ENCODE peak calls at places on chromosomes 11 and 22, in five cellular contexts. D, S, M, I and N are unnamed samples. For H3K4me1, the result is how much of the 10 kb centered on the place peaks cover.

GRCh38 chr22:24120029-24120428 is 61.3 kb upstream of the SUSD2 start:
- DNase-seq in I (no peak), D (no peak), S (no peak), M (no peak), N (no peak)

GRCh38 chr11:858053-858992 is 15.7 kb downstream of the TSPAN4 start:
- DNase-seq in S (no peak), D (no peak), M (no peak), I (no peak), N (no peak)

GRCh38 chr22:32827061-32827602 is 25.6 kb downstream of the TIMP3 start:
- DNase-seq in D (no peak), M (no peak), I (no peak), S (no peak), N (no peak)

GRCh38 chr11:3723014-3723708 is 52.0 kb upstream of the CHRNA10 start:
- DNase-seq in S (no peak), M (no peak), I (no peak), D (no peak), N (peak)

GRCh38 chr11:27720277-27720830 is 20.1 kb upstream of the BDNF start:
- DNase-seq in M (no peak), S (no peak), D (no peak), I (no peak), N (peak)

GRCh38 chr11:95074806-95075563 is 8.3 kb downstream of the SRSF8 start:
- DNase-seq in D (no peak), S (no peak), M (no peak), I (no peak), N (no peak)

GRCh38 chr22:17106785-17107546 is 14.2 kb downstream of the TMEM121B start:
- DNase-seq in I (no peak), S (no peak), M (no peak), D (no peak), N (no peak)

GRCh38 chr11:122706689-122707088 is 51.2 kb downstream of the UBASH3B start:
- DNase-seq in M (no peak), I (no peak), S (no peak), D (no peak), N (peak)

GRCh38 chr11:94706211-94706610 is 61.9 kb upstream of the AMOTL1 start:
- DNase-seq in D (no peak), M (no peak), S (no peak), I (no peak), N (no peak)

GRCh38 chr11:129791515-129791914 is 24.1 kb upstream of the TMEM45B start:
- DNase-seq in S (no peak), M (no peak), D (no peak), I (no peak), N (no peak)

GRCh38 chr22:26979294-26979693 is 321.9 kb downstream of the MIAT start:
- DNase-seq in I (no peak), M (no peak), S (no peak), D (no peak), N (no peak)

GRCh38 chr22:46113910-46114517 is 36.3 kb upstream of the PPARA start:
- DNase-seq in M (no peak), S (no peak), D (no peak), I (no peak), N (no peak)

GRCh38 chr11:48000432-48000831 is 20.1 kb downstream of the PTPRJ start:
- DNase-seq in I (no peak), S (no peak), D (no peak), M (no peak), N (no peak)

GRCh38 chr11:48004456-48004855 is 24.1 kb downstream of the PTPRJ start:
- DNase-seq in S (no peak), I (no peak), M (no peak), D (no peak), N (no peak)

GRCh38 chr11:48003926-48004325 is 23.6 kb downstream of the PTPRJ start:
- DNase-seq in I (no peak), S (no peak), D (no peak), M (no peak), N (no peak)

GRCh38 chr11:48001438-48002021 is 21.2 kb downstream of the PTPRJ start:
- DNase-seq in D (no peak), S (peak), I (no peak), M (no peak), N (no peak)

GRCh38 chr11:48002565-48002964 is 22.2 kb downstream of the PTPRJ start:
- DNase-seq in D (no peak), S (no peak), I (no peak), M (no peak), N (no peak)
- H3K4me1 ChIP-seq in D (half or more), S (half or more), I (half or more), M (under half), N (under half)

DNA sequence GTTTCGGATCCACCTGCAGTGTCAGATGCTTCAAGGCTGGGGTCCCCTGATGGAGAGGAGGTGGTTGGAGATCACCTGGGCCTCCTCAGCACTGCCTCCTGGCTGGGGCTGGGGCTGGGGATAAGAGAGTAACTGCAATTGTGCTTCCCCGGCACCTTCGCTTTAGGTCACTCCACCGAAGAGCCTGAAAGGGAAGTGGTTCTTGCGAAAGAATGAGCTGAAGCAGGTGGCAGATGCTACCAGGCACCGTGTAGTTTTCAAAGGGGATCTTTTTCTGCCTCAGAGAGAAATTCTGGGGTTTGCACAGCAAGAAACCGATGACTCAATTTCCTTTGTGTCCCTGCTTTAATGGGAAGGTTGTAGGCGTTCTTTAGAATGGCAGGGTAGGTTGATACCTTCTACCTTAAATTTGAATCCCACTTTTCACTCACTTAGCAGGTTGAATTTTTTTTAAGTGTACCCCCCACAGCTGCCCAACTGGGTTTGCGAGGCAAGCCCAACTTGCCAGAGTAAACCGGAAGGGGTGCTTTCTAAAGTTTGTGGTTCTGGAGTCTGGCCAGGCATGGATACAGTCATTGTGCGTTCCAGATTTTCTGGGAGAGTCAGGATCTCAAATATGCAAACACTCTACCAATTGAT is 5.3 kb downstream of the CD44 start:
- DNase-seq in I (no peak), M (peak), D (no peak), S (peak), N (peak)
- H3K4me1 ChIP-seq in I (half or more), M (under half), D (half or more), S (half or more), N (half or more)

GRCh38 chr11:134993691-134994243 is 581.7 kb upstream of the B3GAT1 start:
- DNase-seq in I (no peak), S (no peak), M (no peak), D (no peak), N (no peak)
- H3K4me1 ChIP-seq in I (under half), S (under half), M (under half), D (under half), N (under half)

GRCh38 chr11:47132490-47132889 is 44.2 kb downstream of the ARFGAP2 start:
- DNase-seq in I (no peak), M (no peak), D (no peak), S (no peak), N (no peak)
- H3K4me1 ChIP-seq in I (under half), M (under half), D (under half), S (under half), N (under half)

GRCh38 chr11:45846174-45846675 is 1.1 kb upstream of the CRY2 start:
- DNase-seq in D (no peak), S (no peak), M (no peak), I (no peak), N (no peak)

GRCh38 chr11:45847908-45848316 is 637 bp downstream of the CRY2 start:
- DNase-seq in M (peak), I (no peak), D (no peak), S (no peak), N (peak)

GRCh38 chr11:45846974-45847907 is at the start of gene CRY2:
- DNase-seq in I (peak), S (peak), D (peak), M (peak), N (peak)

GRCh38 chr11:45850446-45850845 is 3.2 kb downstream of the CRY2 start:
- DNase-seq in I (no peak), S (no peak), M (no peak), D (no peak), N (no peak)

DNA sequence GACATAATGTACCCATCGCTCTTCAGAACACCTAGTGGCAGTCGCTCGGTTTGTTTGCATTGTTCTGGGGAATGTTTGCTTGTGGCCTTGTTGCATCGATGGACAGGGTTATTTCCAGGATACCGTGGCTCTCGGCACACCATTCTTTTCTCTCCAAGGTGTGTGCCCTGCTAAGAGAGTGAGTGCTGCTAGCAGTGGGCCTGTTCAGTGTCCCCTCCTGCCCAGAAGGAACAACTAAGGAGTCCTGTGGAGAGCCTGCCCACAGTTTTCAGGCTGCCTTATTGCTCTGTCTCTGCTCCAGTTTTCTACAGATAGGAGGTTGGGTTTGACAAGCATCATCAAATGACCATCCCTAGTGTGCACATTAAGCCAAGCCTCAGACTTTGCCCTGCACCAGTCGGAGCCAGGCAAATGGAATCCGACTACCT is 1.4 kb downstream of the CRY2 start:
- DNase-seq in S (no peak), I (no peak), D (no peak), M (no peak), N (no peak)
- H3K4me1 ChIP-seq in S (under half), I (half or more), D (half or more), M (half or more), N (under half)

GRCh38 chr11:65295001-65295400 is 19.7 kb upstream of the CDC42EP2 start:
- DNase-seq in I (no peak), M (no peak), S (no peak), D (no peak), N (no peak)

GRCh38 chr11:65298131-65298535 is 16.5 kb upstream of the CDC42EP2 start:
- DNase-seq in M (no peak), D (no peak), S (no peak), I (no peak), N (no peak)

GRCh38 chr11:65293909-65294381 is 20.7 kb upstream of the CDC42EP2 start:
- DNase-seq in D (no peak), I (no peak), S (no peak), M (no peak), N (no peak)

GRCh38 chr11:65297026-65297667 is 17.5 kb upstream of the CDC42EP2 start:
- DNase-seq in D (no peak), S (no peak), M (no peak), I (no peak), N (no peak)

GRCh38 chr11:65295571-65296338 is 18.9 kb upstream of the CDC42EP2 start:
- DNase-seq in D (no peak), I (no peak), S (no peak), M (no peak), N (no peak)
- H3K4me1 ChIP-seq in D (half or more), I (under half), S (under half), M (under half), N (under half)

GRCh38 chr22:50300620-50301257 is 6.7 kb downstream of the PLXNB2 start:
- DNase-seq in M (no peak), D (no peak), S (no peak), I (no peak), N (no peak)
- H3K4me1 ChIP-seq in M (under half), D (half or more), S (under half), I (half or more), N (under half)

GRCh38 chr11:32947985-32948384 is 55.4 kb downstream of the QSER1 start:
- DNase-seq in I (no peak), M (peak), D (no peak), S (no peak), N (no peak)

GRCh38 chr11:32952421-32952820 is 59.8 kb downstream of the QSER1 start:
- DNase-seq in M (no peak), I (no peak), D (no peak), S (no peak), N (no peak)

GRCh38 chr11:32949739-32950138 is 57.1 kb downstream of the QSER1 start:
- DNase-seq in S (no peak), M (no peak), I (no peak), D (no peak), N (no peak)
- H3K4me1 ChIP-seq in S (under half), M (under half), I (under half), D (under half), N (under half)

DNA sequence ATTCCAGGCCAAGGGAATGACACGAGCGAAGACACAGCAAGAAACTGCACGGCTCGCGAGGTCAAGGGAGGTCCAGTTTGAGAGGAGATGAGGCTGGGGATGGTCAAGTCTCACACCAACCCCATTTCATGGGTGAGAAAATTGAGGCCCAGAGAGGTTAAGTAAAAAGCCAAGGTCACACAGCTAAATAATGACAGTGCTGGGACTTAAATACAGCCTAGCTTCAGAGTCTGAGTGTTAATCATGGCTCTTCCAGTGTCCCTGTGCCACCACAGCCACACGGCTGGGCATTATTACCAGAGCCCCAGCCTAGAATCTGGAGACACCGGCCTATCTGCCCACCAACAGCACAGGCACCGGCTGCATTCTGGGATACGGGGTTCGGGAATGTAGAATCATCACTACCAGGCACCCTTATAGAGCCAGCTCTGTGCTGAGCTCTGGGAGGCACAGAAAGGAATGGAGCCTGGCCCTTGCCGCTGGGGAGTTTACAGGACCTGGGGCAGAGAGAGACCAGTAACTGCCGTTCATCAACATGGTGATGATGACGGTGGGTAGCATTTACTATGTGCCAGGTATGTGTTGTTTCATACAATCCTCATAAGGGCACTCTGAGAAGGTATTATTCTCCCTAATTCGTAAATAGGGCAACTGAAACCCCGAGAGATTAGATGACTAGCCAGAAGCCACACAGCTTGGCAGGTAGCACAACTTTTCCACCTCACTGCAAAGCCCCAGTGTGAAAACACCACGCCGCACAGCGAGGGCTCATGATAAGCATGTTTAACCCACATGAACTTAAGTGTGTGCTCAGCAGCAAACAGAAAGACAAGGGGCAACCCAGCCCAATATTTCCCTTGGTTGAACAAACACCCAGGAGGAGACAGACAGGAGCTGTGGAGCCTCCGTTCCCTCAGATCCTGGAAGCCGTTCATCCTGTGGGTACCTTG is 51.9 kb downstream of the CD6 start:
- DNase-seq in M (no peak), I (no peak), S (peak), D (no peak), N (no peak)
- H3K4me1 ChIP-seq in M (under half), I (under half), S (half or more), D (under half), N (under half)